ENCODE peak calls at places on chromosome 1, in four cellular contexts. D is astrocyte, P is HCT116, H is neural progenitor cell. W is an unnamed sample.

GRCh38 chr1:231049121-231049979 is 9.3 kb upstream of the FAM89A start:
- DNase-seq in D (no peak), H (no peak), P (no peak), W (no peak)

GRCh38 chr1:204340137-204340536 is 19.6 kb downstream of the PLEKHA6 start:
- DNase-seq in P (no peak), H (peak), D (no peak), W (no peak)

GRCh38 chr1:6438047-6438525 is 13.5 kb downstream of the ESPN start:
- DNase-seq in P (no peak), H (peak), D (peak), W (peak)

GRCh38 chr1:190578015-190578414 is 100.4 kb upstream of the BRINP3 start:
- DNase-seq in P (no peak), H (no peak), D (no peak), W (no peak)

GRCh38 chr1:186819140-186819539 is 9.6 kb upstream of the PLA2G4A start:
- DNase-seq in D (peak), P (no peak), H (no peak), W (no peak)

GRCh38 chr1:25952851-25953401 is 44.9 kb downstream of the PAFAH2 start:
- DNase-seq in P (no peak), D (peak), H (no peak), W (no peak)

GRCh38 chr1:193222079-193222615 is 35.7 kb upstream of the B3GALT2 start:
- DNase-seq in H (no peak), P (no peak), D (no peak), W (no peak)

GRCh38 chr1:173009597-173009996 is 41.1 kb downstream of the TNFSF18 start:
- DNase-seq in P (no peak), D (no peak), H (no peak), W (no peak)

GRCh38 chr1:220775238-220775853 is 11.4 kb upstream of the MTARC1 start:
- DNase-seq in P (no peak), D (no peak), H (peak), W (no peak)

GRCh38 chr1:63122051-63122450 is 200.3 kb upstream of the FOXD3 start:
- DNase-seq in D (no peak), P (no peak), H (no peak), W (no peak)

GRCh38 chr1:171484760-171485374 is 463 bp upstream of the PRRC2C start:
- DNase-seq in D (no peak), H (no peak), P (no peak), W (no peak)

GRCh38 chr1:202834771-202835547 is 24.2 kb downstream of the PCAT6 start:
- DNase-seq in P (no peak), H (no peak), D (no peak), W (no peak)

GRCh38 chr1:16474166-16474800 is 33.8 kb downstream of the NECAP2 start:
- DNase-seq in P (no peak), D (no peak), H (no peak), W (no peak)

GRCh38 chr1:234907585-234908457 is 220.8 kb downstream of the TOMM20 start:
- DNase-seq in D (peak), P (no peak), H (no peak), W (no peak)

GRCh38 chr1:13901041-13901440 is 201.1 kb downstream of the PRDM2 start:
- DNase-seq in H (no peak), D (no peak), P (no peak), W (no peak)

GRCh38 chr1:42359466-42359865 is 21.1 kb upstream of the RIMKLA start:
- DNase-seq in D (no peak), P (no peak), H (no peak), W (no peak)

GRCh38 chr1:111656093-111657017 is 36.8 kb downstream of the RAP1A start:
- DNase-seq in H (peak), D (peak), P (peak), W (peak)

GRCh38 chr1:19182223-19182622 is 27.8 kb downstream of the UBR4 start:
- DNase-seq in P (no peak), H (no peak), D (no peak), W (no peak)

GRCh38 chr1:37477946-37478345 is 3.6 kb downstream of the ZC3H12A start:
- DNase-seq in P (no peak), D (no peak), H (no peak), W (no peak)

GRCh38 chr1:162889989-162890388 is 29.0 kb upstream of the CCDC190 start:
- DNase-seq in D (no peak), P (no peak), H (no peak), W (no peak)

GRCh38 chr1:228276361-228276831 is 68.6 kb downstream of the OBSCN start:
- DNase-seq in P (no peak), H (no peak), D (no peak), W (no peak)

GRCh38 chr1:31574749-31575372 is 1.5 kb upstream of the TINAGL1 start:
- DNase-seq in H (peak), P (no peak), D (no peak), W (peak)

GRCh38 chr1:31577515-31578191 is 1.3 kb downstream of the TINAGL1 start:
- DNase-seq in P (no peak), H (no peak), D (peak), W (peak)

GRCh38 chr1:31576743-31577455 is 584 bp downstream of the TINAGL1 start:
- DNase-seq in H (no peak), D (no peak), P (no peak), W (peak)

GRCh38 chr1:31575373-31576140 is 758 bp upstream of the TINAGL1 start:
- DNase-seq in P (peak), D (no peak), H (peak), W (peak)

GRCh38 chr1:31576201-31576669 is at the start of gene TINAGL1:
- DNase-seq in D (no peak), P (peak), H (peak), W (peak)
- H3K9ac ChIP-seq in D (peak), P (peak), H (no peak), W (peak)

DNA sequence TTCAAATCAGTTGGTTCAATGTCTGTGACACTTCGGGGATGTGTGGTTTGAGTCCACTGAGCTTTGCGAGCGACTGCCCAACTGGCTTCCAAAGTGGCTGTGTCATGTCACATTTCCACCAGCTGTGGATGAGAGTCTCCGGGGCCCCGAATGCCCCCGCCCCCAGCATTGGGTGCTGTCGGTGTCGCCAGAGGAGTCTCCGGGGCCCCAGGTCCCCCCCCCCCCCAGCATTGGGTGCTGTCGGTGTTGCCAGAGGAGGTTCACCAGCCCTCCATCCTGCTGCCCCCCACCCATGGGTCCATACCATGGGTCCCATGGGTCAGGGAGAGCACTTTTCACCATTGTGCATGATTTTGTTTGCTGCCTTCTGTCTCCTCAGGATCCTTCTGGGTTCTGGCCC is 9.0 kb upstream of the SMYD3 start:
- DNase-seq in D (no peak), P (no peak), H (no peak), W (no peak)
- H3K9ac ChIP-seq in D (no peak), P (no peak), H (no peak), W (no peak)

GRCh38 chr1:1956101-1956500 is 37.0 kb upstream of the TMEM52 start:
- DNase-seq in D (no peak), P (no peak), H (no peak), W (no peak)
- H3K9ac ChIP-seq in D (no peak), P (no peak), H (no peak), W (no peak)

GRCh38 chr1:225865514-225865913 is 16.7 kb downstream of the TMEM63A start:
- DNase-seq in H (no peak), P (no peak), D (no peak), W (no peak)
- H3K9ac ChIP-seq in H (no peak), P (no peak), D (no peak), W (no peak)

GRCh38 chr1:155859234-155859829 is at the start of gene SYT11:
- DNase-seq in H (peak), P (peak), D (peak), W (peak)

GRCh38 chr1:155859881-155860841 is 794 bp downstream of the SYT11 start:
- DNase-seq in D (peak), H (peak), P (no peak), W (peak)

GRCh38 chr1:155856975-155857930 is at the start of gene GON4L:
- DNase-seq in H (peak), P (peak), D (peak), W (peak)

GRCh38 chr1:155860939-155861496 is 1.7 kb downstream of the SYT11 start:
- DNase-seq in H (no peak), P (no peak), D (no peak), W (no peak)

GRCh38 chr1:155858805-155859233 is 548 bp upstream of the SYT11 start:
- DNase-seq in D (peak), H (no peak), P (no peak), W (no peak)
- H3K9ac ChIP-seq in D (peak), H (no peak), P (peak), W (peak)

GRCh38 chr1:166039805-166040204 is 127.0 kb downstream of the FAM78B start:
- DNase-seq in D (no peak), P (no peak), H (no peak), W (no peak)

GRCh38 chr1:166040223-166040622 is 126.6 kb downstream of the FAM78B start:
- DNase-seq in P (no peak), D (peak), H (no peak), W (no peak)

GRCh38 chr1:166036092-166036491 is 130.7 kb downstream of the FAM78B start:
- DNase-seq in D (no peak), P (no peak), H (no peak), W (no peak)

DNA sequence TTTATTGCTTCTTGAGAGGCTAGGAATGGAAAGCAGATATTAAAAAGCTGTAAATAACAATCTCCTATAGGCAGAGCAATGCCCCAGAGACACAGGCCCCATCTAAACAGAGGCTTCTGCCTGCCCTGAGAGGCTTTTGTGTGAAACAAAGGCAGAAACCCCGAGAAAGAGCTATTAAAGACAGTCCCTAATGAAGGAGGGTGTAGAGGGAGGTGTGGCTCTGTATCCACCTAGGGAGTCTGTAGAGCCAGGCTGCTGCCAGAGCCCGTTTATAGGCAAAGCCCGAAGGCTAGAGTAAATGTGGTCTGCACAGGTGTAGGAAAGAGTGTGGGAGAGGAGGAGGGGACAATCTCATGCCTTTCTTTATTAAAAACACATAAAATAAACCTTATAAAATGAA is 126.2 kb downstream of the FAM78B start:
- DNase-seq in D (no peak), P (no peak), H (peak), W (no peak)
- H3K9ac ChIP-seq in D (no peak), P (no peak), H (no peak), W (no peak)